ENCODE peak calls at places on chromosomes 7 and 10, in ten cellular contexts. Z is left lung; G is NCI-H1105; B is activated naive CD8-positive, alpha-beta T cell treated with anti-CD3 and anti-CD28 coated beads, Interleukin-2, amount 50 U/mL, for 24 hours; A is OCI-LY7; X is activated CD4-positive, alpha-beta T cell treated with anti-CD3 and anti-CD28 coated beads for 48 hours; C is mesothelial cell of epicardium; F is EH; N is BJ; L is HL-60. O is an unnamed sample.

GRCh38 chr7:18895456-18895855 is 222.0 kb downstream of the TWIST1 start:
- DNase-seq in A (no peak), B (no peak), Z (no peak), X (no peak), F (peak), N (peak), G (no peak), C (no peak), L (no peak), O (no peak)

GRCh38 chr7:845091-845490 is 12.8 kb downstream of the SUN1 start:
- DNase-seq in X (no peak), G (no peak), A (no peak), B (no peak), N (no peak), C (no peak), F (no peak), L (no peak), Z (no peak), O (no peak)

GRCh38 chr7:95295399-95295798 is 28.9 kb downstream of the PON1 start:
- DNase-seq in B (no peak), L (no peak), N (no peak), X (no peak), G (no peak), A (no peak), F (no peak), Z (no peak), C (no peak), O (no peak)

GRCh38 chr7:98051118-98051744 is 55.4 kb upstream of the LMTK2 start:
- DNase-seq in B (peak), X (peak), G (no peak), Z (no peak), L (no peak), N (no peak), C (no peak), F (no peak), A (peak), O (no peak)

GRCh38 chr10:78205457-78205856 is 171.8 kb downstream of the RPS24 start:
- DNase-seq in F (no peak), N (no peak), L (no peak), C (no peak), X (no peak), Z (no peak), B (no peak), A (peak), G (no peak), O (no peak)

GRCh38 chr10:125201108-125201524 is 40.8 kb upstream of the CTBP2 start:
- DNase-seq in L (no peak), C (no peak), F (peak), X (no peak), A (no peak), N (no peak), G (no peak), Z (no peak), B (no peak), O (no peak)

GRCh38 chr7:103989200-103989784 is at the start of gene RELN:
- DNase-seq in G (peak), X (peak), N (no peak), C (peak), Z (no peak), B (no peak), F (peak), L (no peak), A (no peak), O (no peak)

GRCh38 chr7:31910191-31910590 is 160.0 kb downstream of the PDE1C start:
- DNase-seq in F (no peak), Z (no peak), G (no peak), N (no peak), L (no peak), A (no peak), X (no peak), C (no peak), B (no peak), O (no peak)

GRCh38 chr7:5177060-5177459 is 13.0 kb upstream of the WIPI2 start:
- DNase-seq in G (no peak), X (no peak), F (peak), Z (peak), L (no peak), C (no peak), A (no peak), N (no peak), B (no peak), O (peak)

GRCh38 chr7:51123322-51124021 is 193.1 kb downstream of the COBL start:
- DNase-seq in L (no peak), G (no peak), X (peak), B (peak), F (peak), Z (peak), C (no peak), N (peak), A (no peak), O (no peak)

GRCh38 chr10:110380255-110380654 is 75.5 kb upstream of the SMNDC1 start:
- DNase-seq in F (no peak), C (no peak), G (no peak), B (no peak), X (no peak), L (no peak), Z (no peak), N (no peak), A (no peak), O (no peak)

GRCh38 chr7:123570390-123571182 is 13.0 kb upstream of the NDUFA5 start:
- DNase-seq in B (no peak), X (no peak), L (no peak), C (no peak), G (peak), A (no peak), F (no peak), N (no peak), Z (no peak), O (peak)

GRCh38 chr7:134605978-134606923 is 40.4 kb upstream of the BPGM start:
- DNase-seq in C (peak), Z (peak), N (no peak), F (peak), X (peak), G (peak), L (peak), A (peak), B (peak), O (peak)

GRCh38 chr10:62577666-62578291 is 203.6 kb downstream of the ZNF365 start:
- DNase-seq in Z (no peak), F (peak), B (no peak), L (no peak), G (no peak), A (no peak), C (no peak), X (no peak), N (peak), O (no peak)

GRCh38 chr10:3542185-3542611 is 242.8 kb downstream of the KLF6 start:
- DNase-seq in A (no peak), Z (no peak), G (no peak), N (peak), F (peak), X (no peak), C (no peak), L (no peak), B (no peak), O (no peak)

GRCh38 chr10:21523557-21524008 is 1.9 kb downstream of the SKIDA1 start:
- DNase-seq in X (no peak), C (no peak), N (no peak), Z (no peak), G (no peak), L (no peak), F (peak), A (no peak), B (no peak), O (peak)

GRCh38 chr7:31228957-31229356 is 111.6 kb downstream of the NEUROD6 start:
- DNase-seq in N (no peak), X (no peak), Z (no peak), A (no peak), G (no peak), L (no peak), F (no peak), B (no peak), C (no peak), O (no peak)

GRCh38 chr10:34539533-34540315 is 275.4 kb downstream of the PARD3 start:
- DNase-seq in C (no peak), G (no peak), L (no peak), Z (peak), B (no peak), F (peak), A (no peak), X (no peak), N (peak), O (no peak)

GRCh38 chr10:34880817-34881216 is 65.7 kb upstream of the PARD3 start:
- DNase-seq in N (peak), Z (no peak), C (no peak), F (peak), B (no peak), G (no peak), X (no peak), L (no peak), A (no peak), O (no peak)

O was measured in SHP77.